ENCODE peak calls at places on chromosomes 2 and 18, in six cellular contexts. U is lower leg skin, P is HL-60, S is left ventricle myocardium inferior, O is endodermal cell, G is HepG2. A is an unnamed sample.

GRCh38 chr2:146321175-146321574 is 1523.7 kb upstream of the ACVR2A start:
- DNase-seq in P (no peak), S (no peak), G (no peak), U (no peak), O (no peak), A (no peak)

GRCh38 chr2:199662245-199662644 is 188.7 kb downstream of the FTCDNL1 start:
- DNase-seq in S (no peak), O (no peak), P (no peak), U (no peak), G (no peak), A (no peak)

GRCh38 chr18:76459687-76460350 is 35.2 kb downstream of the ZNF516 start:
- DNase-seq in G (no peak), P (no peak), S (no peak), U (peak; percentile 80), O (peak; percentile 36), A (no peak)

GRCh38 chr2:45145073-45145899 is 136.0 kb upstream of the SIX2 start:
- DNase-seq in P (no peak), U (no peak), O (peak; percentile 55), S (no peak), G (no peak), A (no peak)

GRCh38 chr18:49563130-49563540 is 1.3 kb downstream of the LIPG start:
- DNase-seq in S (no peak), P (no peak), O (no peak), U (no peak), G (no peak), A (no peak)

GRCh38 chr2:177799531-177799930 is 273.0 kb downstream of the PDE11A start:
- DNase-seq in U (no peak), O (peak; percentile 65), P (no peak), S (no peak), G (peak; percentile 27), A (no peak)

GRCh38 chr2:43412121-43412753 is 183.6 kb downstream of the THADA start:
- DNase-seq in O (no peak), P (no peak), G (no peak), U (no peak), S (no peak), A (no peak)

GRCh38 chr2:207256476-207257207 is 90.9 kb upstream of the KLF7 start:
- DNase-seq in U (no peak), G (no peak), S (no peak), P (no peak), O (peak; percentile 52), A (no peak)

GRCh38 chr2:73080321-73081131 is 9.0 kb upstream of the SFXN5 start:
- DNase-seq in S (no peak), U (no peak), G (no peak), O (no peak), P (no peak), A (no peak)

GRCh38 chr18:42437646-42438045 is 482.6 kb downstream of the PIK3C3 start:
- DNase-seq in O (no peak), S (peak; percentile 18), U (no peak), P (no peak), G (no peak), A (no peak)

GRCh38 chr2:217916504-217917254 is 86.1 kb downstream of the TNS1 start:
- DNase-seq in G (no peak), P (no peak), U (no peak), O (no peak), S (no peak), A (no peak)

GRCh38 chr2:217920879-217921603 is 81.8 kb downstream of the TNS1 start:
- DNase-seq in G (no peak), P (no peak), O (peak; percentile 77), S (peak; percentile 68), U (no peak), A (no peak)

GRCh38 chr2:217919204-217919603 is 83.6 kb downstream of the TNS1 start:
- DNase-seq in G (no peak), S (no peak), U (no peak), P (no peak), O (no peak), A (no peak)

GRCh38 chr2:217919781-217920351 is 82.9 kb downstream of the TNS1 start:
- DNase-seq in G (no peak), S (peak; percentile 36), U (no peak), O (peak; percentile 79), P (no peak), A (no peak)

DNA sequence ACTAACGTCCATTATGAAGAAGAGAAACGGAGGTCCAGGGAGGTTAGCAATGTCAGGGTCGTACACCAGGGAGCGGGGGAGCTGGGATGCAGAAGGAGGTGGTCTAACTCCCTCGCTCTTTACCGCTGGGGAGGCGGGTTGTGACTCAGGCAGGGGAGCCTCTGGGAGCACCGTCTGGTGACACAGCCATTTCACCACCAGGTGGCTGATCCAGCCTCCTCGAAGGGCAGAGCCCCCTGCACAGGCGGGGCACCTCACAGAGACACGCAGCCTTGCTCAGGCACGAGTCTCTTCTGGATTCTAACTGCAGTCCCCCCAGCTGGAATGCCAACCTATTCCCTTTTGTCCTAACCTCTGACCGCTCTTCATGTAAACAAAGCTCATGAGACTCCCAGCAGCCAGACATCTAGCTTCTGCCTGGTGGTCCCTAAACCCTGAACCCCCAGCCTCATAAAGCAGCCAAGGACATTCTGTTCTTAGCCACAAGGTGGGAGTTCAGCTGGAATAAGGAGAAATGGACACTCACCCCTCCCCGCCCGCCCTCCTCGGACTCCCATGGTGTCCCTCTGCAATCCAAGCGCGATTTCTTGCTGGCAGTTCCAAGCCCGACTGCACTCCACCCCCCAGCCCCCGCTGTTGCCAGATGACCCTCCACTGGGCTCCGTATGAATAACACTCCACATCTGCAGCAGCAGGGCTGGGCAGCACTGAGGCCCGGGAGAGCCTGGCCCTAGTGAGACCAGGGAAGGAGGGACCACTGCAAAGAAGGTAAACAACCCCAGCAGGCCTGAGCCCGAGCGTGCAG is 84.4 kb downstream of the TNS1 start:
- DNase-seq in S (no peak), U (no peak), G (peak; percentile 31), O (peak; percentile 84), P (no peak), A (no peak)
- TF ChIP-seq CTCF in S (peak; percentile 56), U (no peak), G (peak; percentile 52), O (peak; percentile 75), P (no peak), A (no peak)

DNA sequence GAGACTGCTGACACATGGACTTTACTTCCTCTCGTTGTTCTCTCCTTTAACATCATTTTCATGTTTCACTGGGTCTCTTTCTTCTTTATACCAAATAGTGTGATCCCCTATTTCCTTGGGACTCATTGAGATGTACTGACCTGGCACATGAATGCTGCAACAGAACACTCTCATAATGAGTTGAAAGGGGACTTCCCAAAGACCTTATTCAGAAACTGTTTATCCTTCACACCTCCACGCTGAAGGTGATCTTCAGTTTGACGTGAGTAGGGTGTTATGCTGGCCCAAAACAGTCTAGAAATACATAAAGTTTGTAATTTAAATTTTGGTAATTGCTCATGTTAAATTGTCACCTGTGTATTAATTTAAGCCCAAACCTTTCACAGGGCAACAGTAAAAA is 1096.8 kb upstream of the GYPC start:
- DNase-seq in S (no peak), O (no peak), U (no peak), G (no peak), P (no peak), A (no peak)
- TF ChIP-seq CTCF in S (no peak), O (no peak), U (no peak), G (no peak), P (no peak), A (no peak)

DNA sequence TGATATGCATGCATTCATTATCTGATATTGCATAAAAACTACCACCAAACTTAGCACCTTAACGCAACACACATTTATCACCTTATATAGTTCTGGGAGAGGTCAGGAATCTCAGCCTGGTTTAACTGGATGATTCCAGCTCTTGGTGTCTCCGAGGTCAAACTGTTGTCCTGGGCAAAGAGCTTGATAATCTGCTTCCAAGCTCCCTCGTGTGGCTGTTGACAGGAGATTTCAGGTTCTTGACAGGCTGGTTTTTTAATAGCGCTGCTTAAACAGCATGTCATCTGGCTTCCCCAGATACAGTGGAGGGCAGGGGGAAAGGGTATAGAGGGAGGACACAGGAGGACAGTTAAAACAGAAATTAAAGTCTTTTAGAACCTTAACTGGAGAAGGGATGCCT is 785.0 kb downstream of the CNTNAP5 start:
- DNase-seq in O (peak; percentile 77), P (no peak), S (peak; percentile 14), U (no peak), G (peak; percentile 60), A (no peak)
- TF ChIP-seq CTCF in O (peak; percentile 75), P (no peak), S (peak; percentile 58), U (no peak), G (peak; percentile 79), A (no peak)

GRCh38 chr2:187500585-187501359 is 52.7 kb upstream of the CALCRL start:
- DNase-seq in S (no peak), O (peak; percentile 73), G (peak; percentile 65), U (no peak), P (no peak), A (no peak)
- TF ChIP-seq CTCF in S (peak; percentile 12), O (peak; percentile 76), G (peak; percentile 60), U (no peak), P (no peak), A (no peak)

DNA sequence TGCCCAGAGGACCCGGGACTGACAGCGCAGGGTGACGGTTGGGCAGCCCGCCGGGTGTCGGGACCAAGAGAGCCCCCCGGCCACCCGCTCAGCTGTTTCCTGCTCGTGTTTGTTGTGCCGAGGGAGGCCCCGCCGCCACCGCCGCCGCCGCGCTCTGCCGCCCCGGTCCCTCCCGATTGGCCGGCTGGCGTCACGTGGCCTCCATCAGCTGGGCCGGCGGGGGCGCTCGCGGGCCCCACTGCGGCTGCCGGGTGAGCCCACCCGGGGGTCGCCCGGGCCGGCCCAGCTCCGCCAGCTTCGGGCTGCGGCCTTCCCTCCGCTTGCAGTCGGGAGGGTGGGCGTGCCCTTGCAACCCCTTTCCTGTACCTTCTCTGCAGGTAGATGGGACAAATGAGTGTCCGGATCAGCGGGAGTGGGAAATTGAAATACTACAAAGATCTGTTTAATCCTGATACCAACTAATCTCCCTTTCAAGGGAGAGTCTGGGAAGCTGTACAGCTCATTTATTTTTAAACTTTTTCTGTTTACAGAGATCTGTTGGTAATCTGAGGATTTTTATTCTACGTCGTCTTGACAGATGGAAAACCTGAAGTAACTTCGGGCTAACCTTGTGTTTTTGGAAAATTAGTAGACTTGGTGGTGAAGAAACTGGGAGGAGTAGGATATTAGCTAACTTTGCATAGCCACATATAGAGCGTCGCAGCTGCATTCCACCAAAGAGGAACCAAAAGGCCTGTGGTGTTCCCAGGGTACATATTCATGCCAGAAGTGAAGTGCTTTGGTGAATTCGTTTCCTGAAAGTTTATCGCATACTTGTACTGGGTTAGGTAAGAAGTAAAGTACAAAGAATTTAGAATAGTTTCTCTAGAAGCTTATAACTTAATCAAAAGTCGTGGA is 1.2 kb downstream of the YPEL5 start:
- DNase-seq in P (peak; percentile 79), G (peak; percentile 44), O (peak; percentile 92), S (peak; percentile 84), U (peak; percentile 95), A (peak; percentile 86)
- TF ChIP-seq CTCF in P (no peak), G (peak; percentile 65), O (peak; percentile 65), S (peak; percentile 64), U (no peak), A (no peak)

DNA sequence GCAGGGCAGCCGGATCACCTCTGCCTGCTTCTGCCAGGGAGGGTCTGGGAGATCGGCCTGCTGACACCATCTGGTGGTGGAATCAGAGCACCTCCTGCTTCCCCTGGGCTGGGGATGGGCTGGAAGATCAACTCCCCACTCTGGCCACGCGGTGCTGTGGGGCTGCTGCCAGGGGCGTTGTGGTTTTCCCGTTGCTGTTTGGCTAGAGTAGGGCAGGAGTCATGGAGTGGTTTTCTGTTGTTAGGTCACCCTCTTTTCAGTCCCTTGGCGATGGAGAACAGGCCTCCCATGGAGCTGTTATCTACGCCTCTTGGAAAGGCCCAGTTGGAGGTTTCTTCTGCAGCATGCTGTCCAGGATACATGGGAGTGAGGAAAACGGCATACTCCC is 15.2 kb downstream of the BCL2L11 start:
- DNase-seq in G (peak; percentile 29), S (peak; percentile 36), U (peak; percentile 82), O (peak; percentile 79), P (peak; percentile 25), A (no peak)
- TF ChIP-seq CTCF in G (peak; percentile 62), S (peak; percentile 55), U (no peak), O (peak; percentile 65), P (no peak), A (no peak)

A was measured in CD8-positive, alpha-beta T cell.